ENCODE peak calls at places on chromosomes 12 and 14, in eight cellular contexts. H, D, J, W, K, P, R and V are unnamed samples. For H3K4me1, the result is how much of the 10 kb centered on the place peaks cover.

GRCh38 chr12:15220961-15221885 is at the start of gene RERG:
- DNase-seq in K (peak), W (peak), J (peak), D (peak), P (peak), R (peak), H (peak), V (peak)

GRCh38 chr12:49964849-49965624 is 3.4 kb downstream of the AQP5 start:
- DNase-seq in W (peak), K (no peak), H (no peak), J (no peak), P (no peak), R (no peak), D (no peak), V (no peak)

GRCh38 chr12:115983226-115983798 is 294.2 kb downstream of the MED13L start:
- DNase-seq in P (no peak), K (no peak), D (peak), W (no peak), H (peak), R (no peak), J (no peak), V (no peak)

GRCh38 chr12:56836800-56837663 is 73.9 kb downstream of the HSD17B6 start:
- DNase-seq in K (peak), J (no peak), R (no peak), P (no peak), H (no peak), W (no peak), D (no peak), V (no peak)

GRCh38 chr12:108090107-108090899 is 38.8 kb upstream of the WSCD2 start:
- DNase-seq in H (no peak), R (no peak), D (no peak), W (no peak), J (peak), P (no peak), K (no peak), V (no peak)

GRCh38 chr12:65156366-65156831 is 13.0 kb upstream of the LEMD3 start:
- DNase-seq in W (no peak), H (no peak), P (no peak), K (peak), J (no peak), D (no peak), R (no peak), V (no peak)

GRCh38 chr12:77947326-77947725 is 116.6 kb downstream of the NAV3 start:
- DNase-seq in W (no peak), P (no peak), K (peak), J (no peak), D (no peak), H (no peak), R (no peak), V (no peak)

GRCh38 chr12:89126712-89127111 is 225.6 kb downstream of the DUSP6 start:
- DNase-seq in P (no peak), R (no peak), W (no peak), D (no peak), H (no peak), K (peak), J (no peak), V (no peak)

GRCh38 chr14:105411985-105412767 is 7.5 kb upstream of the MTA1 start:
- DNase-seq in K (no peak), D (no peak), H (no peak), W (no peak), J (no peak), R (no peak), P (no peak), V (no peak)

GRCh38 chr14:70907172-70907995 is at the start of gene PCNX1:
- DNase-seq in J (peak), W (peak), D (peak), P (peak), H (peak), R (peak), K (peak), V (peak)

GRCh38 chr12:104136577-104136976 is 1.4 kb downstream of the NFYB start:
- DNase-seq in D (no peak), W (no peak), H (no peak), P (no peak), R (no peak), K (peak), J (no peak), V (no peak)

GRCh38 chr12:55244309-55244708 is at the start of gene OR6C74:
- DNase-seq in K (no peak), P (no peak), D (no peak), H (no peak), J (no peak), R (no peak), W (no peak), V (no peak)
- TF ChIP-seq POLR2A in K (no peak), P (no peak), D (no peak), H (no peak), J (no peak), R (no peak), W (no peak), V (no peak)

DNA sequence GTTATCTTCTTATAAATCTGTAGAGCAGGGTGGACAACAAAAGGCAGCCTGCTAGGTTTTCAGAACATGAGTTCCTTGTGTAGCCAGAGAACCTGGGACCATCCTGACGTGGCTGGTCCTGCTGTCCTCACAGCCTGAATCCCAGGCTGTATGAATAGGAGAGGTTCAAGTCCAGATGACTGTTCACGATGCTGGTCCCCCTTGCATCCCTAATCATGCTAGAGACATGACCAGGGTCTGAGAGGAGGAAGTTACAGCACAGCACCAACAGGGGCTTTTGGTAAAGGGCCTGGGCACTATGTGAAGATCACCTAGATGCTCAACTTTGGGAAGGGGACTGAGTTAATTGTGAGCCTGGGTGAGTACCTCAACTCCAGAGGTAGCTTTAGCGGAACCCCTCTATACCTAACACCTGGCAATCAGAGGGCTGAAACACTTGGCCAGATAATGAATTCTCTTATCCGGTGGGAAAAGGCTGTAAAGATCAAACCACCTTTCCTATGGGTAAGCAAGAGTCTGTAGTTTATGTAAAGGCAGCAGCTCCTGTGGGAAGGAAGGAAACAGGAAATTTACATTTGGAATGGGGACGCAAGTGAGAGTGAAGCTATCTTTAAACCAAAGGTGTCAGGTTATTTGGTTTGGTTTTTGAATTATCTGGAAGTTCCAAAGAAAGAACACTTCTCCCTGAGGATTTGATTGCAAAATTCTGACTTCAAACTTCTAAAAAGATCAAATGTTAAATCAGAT is 112.8 kb downstream of the DAD1 start:
- DNase-seq in D (no peak), P (no peak), H (no peak), R (no peak), K (no peak), W (no peak), J (no peak), V (no peak)
- H3K4me1 ChIP-seq in D (under half), P (under half), H (under half), R (under half), K (under half), W (under half), J (under half), V (under half)

GRCh38 chr14:68789798-68790655 is 2.8 kb downstream of the ZFP36L1 start:
- DNase-seq in R (no peak), K (no peak), J (peak), H (no peak), D (no peak), P (peak), W (peak), V (peak)
- TF ChIP-seq POLR2A in R (no peak), K (no peak), J (no peak), H (no peak), D (peak), P (no peak), W (no peak), V (no peak)

GRCh38 chr12:58087428-58088117 is 146.2 kb downstream of the ATP23 start:
- DNase-seq in R (no peak), J (peak), P (no peak), K (no peak), W (no peak), H (no peak), D (no peak), V (no peak)
- H3K4me1 ChIP-seq in R (under half), J (under half), P (under half), K (under half), W (under half), H (under half), D (under half), V (under half)

GRCh38 chr12:132620893-132621656 is 2.5 kb downstream of the P2RX2 start:
- DNase-seq in H (no peak), K (no peak), D (no peak), J (no peak), W (no peak), P (no peak), R (no peak), V (no peak)

GRCh38 chr12:132621657-132622435 is 3.3 kb downstream of the P2RX2 start:
- DNase-seq in R (no peak), W (no peak), H (no peak), D (no peak), P (no peak), K (no peak), J (no peak), V (no peak)

GRCh38 chr12:132623072-132623869 is 4.7 kb downstream of the P2RX2 start:
- DNase-seq in H (no peak), K (no peak), J (no peak), P (no peak), R (no peak), D (no peak), W (no peak), V (no peak)

GRCh38 chr12:132624186-132624855 is 5.7 kb downstream of the P2RX2 start:
- DNase-seq in W (no peak), J (no peak), D (no peak), R (no peak), K (no peak), P (no peak), H (no peak), V (no peak)

DNA sequence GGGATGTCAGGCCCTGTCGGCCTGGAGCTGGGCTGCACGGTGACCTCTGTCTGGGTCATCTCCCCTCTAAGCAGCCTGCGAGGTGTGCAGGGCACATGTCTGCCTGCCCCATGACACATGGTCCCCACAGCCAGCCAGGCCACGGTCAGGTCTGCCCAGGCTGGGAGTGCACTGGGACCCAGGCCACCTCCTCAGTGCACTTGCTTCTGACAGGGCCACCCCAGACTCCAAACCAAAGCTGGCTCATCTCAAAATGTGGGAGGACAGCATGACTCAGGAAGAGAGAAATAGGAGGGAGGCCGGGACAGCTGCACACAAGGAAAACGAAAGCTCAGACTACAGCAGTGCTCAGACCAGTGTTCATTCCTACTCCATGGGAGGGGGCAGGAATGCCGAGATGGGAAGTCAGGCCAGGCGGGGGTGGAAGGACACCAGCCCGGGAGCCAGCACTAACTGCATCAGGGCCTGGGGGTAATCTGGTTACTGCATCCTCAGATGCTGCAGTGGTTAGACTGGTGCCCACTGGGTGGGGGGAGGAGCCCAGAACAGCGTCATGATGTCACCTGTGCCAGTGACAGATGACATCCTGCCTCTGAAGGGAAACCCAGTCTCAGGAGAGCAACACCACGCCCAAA is 4.0 kb downstream of the P2RX2 start:
- DNase-seq in K (peak), H (no peak), R (peak), D (no peak), J (peak), P (no peak), W (no peak), V (no peak)
- TF ChIP-seq POLR2A in K (no peak), H (no peak), R (no peak), D (no peak), J (no peak), P (no peak), W (no peak), V (no peak)

GRCh38 chr12:106119301-106119700 is 19.5 kb downstream of the NUAK1 start:
- DNase-seq in W (no peak), K (no peak), R (no peak), H (no peak), D (no peak), P (no peak), J (no peak), V (no peak)
- H3K4me1 ChIP-seq in W (under half), K (under half), R (under half), H (half or more), D (half or more), P (under half), J (under half), V (under half)

GRCh38 chr14:39432619-39433451 is 602 bp upstream of the FBXO33 start:
- DNase-seq in K (peak), H (peak), D (peak), R (peak), J (peak), W (peak), P (peak), V (peak)

GRCh38 chr14:39433452-39433813 is 1.2 kb upstream of the FBXO33 start:
- DNase-seq in D (no peak), J (no peak), P (no peak), K (no peak), H (no peak), W (no peak), R (no peak), V (no peak)

GRCh38 chr14:39430762-39431415 is 1.3 kb downstream of the FBXO33 start:
- DNase-seq in D (peak), J (peak), R (no peak), H (no peak), W (no peak), K (peak), P (no peak), V (no peak)

GRCh38 chr14:39432179-39432618 is at the start of gene FBXO33:
- DNase-seq in H (peak), K (peak), D (peak), J (peak), R (peak), W (peak), P (peak), V (peak)

GRCh38 chr14:39431416-39432178 is 636 bp downstream of the FBXO33 start:
- DNase-seq in R (peak), H (peak), D (peak), K (peak), W (peak), P (peak), J (peak), V (peak)
- TF ChIP-seq POLR2A in R (peak), H (peak), D (no peak), K (peak), W (peak), P (no peak), J (no peak), V (peak)

DNA sequence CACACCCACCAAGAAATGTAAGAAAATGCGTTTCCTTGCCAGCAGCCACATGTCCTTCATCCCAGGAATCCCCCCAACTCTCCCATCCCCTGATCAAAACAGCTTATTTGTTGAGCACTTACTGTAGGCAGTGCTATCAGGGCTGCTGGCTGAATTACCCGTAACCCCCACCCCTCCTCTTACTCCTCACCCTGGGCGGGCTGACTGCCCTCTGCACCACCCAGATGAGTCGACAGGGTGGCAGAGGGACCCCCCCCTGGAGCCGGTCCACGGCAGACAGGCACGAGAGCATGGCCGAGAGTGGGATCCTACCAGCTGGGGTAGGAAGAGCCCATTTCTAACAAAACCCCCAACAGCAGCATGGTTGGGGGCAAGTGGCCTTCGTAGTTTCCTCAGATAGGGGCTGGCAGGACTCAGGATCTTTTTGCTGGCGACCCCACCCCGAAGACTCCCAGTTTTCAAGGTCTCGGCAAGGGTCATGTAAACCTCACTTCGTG is 1.1 kb upstream of the RHOF start:
- DNase-seq in J (no peak), K (no peak), W (no peak), P (no peak), D (no peak), R (peak), H (no peak), V (peak)
- H3K4me1 ChIP-seq in J (half or more), K (under half), W (under half), P (half or more), D (half or more), R (under half), H (half or more), V (half or more)